ENCODE peak calls at places on chromosomes 7 and 10, in nine cellular contexts. Q is ovary, M is cardiac muscle cell, V is MCF 10A, N is cardiac fibroblast, B is fibroblast of lung, H is lower lobe of right lung, D is tibial nerve, R is brain microvascular endothelial cell. K is an unnamed sample.

GRCh38 chr7:105519353-105519752 is 2.7 kb downstream of the PUS7 start:
- DNase-seq in Q (no peak), M (no peak), V (no peak), N (no peak), B (peak; percentile 37), H (no peak), D (no peak), R (peak; percentile 6), K (no peak)

GRCh38 chr10:62818426-62819011 is 2.4 kb upstream of the EGR2 start:
- DNase-seq in Q (no peak), M (peak; percentile 65), V (no peak), N (peak; percentile 42), B (peak; percentile 38), H (peak; percentile 67), D (no peak), R (no peak), K (peak; percentile 60)

GRCh38 chr7:116173051-116174028 is 37.0 kb upstream of the TES start:
- DNase-seq in Q (no peak), M (peak; percentile 44), V (peak; percentile 65), N (peak; percentile 79), B (peak; percentile 59), H (no peak), D (no peak), R (no peak), K (no peak)

GRCh38 chr7:143435266-143435665 is 8.0 kb upstream of the TAS2R60 start:
- DNase-seq in Q (no peak), M (no peak), V (peak; percentile 74), N (no peak), B (no peak), H (no peak), D (no peak), R (no peak), K (no peak)

GRCh38 chr7:72326365-72326764 is 85.8 kb downstream of the CALN1 start:
- DNase-seq in Q (no peak), M (no peak), V (no peak), N (no peak), B (no peak), H (no peak), D (no peak), R (no peak), K (no peak)

GRCh38 chr7:158449266-158449665 is 138.4 kb downstream of the PTPRN2 start:
- DNase-seq in Q (no peak), M (no peak), V (no peak), N (no peak), B (no peak), H (no peak), D (no peak), R (no peak), K (no peak)

GRCh38 chr10:86649471-86650150 is 4.7 kb upstream of the OPN4 start:
- DNase-seq in Q (no peak), M (no peak), V (no peak), N (no peak), B (no peak), H (no peak), D (no peak), R (no peak), K (no peak)

GRCh38 chr7:72818663-72819366 is 9.2 kb downstream of the TYW1B start:
- DNase-seq in Q (no peak), M (no peak), V (no peak), N (no peak), B (no peak), H (no peak), D (no peak), R (no peak), K (peak; percentile 31)

GRCh38 chr7:43650457-43651052 is 67.6 kb downstream of the STK17A start:
- DNase-seq in Q (peak; percentile 51), M (no peak), V (no peak), N (peak; percentile 59), B (peak; percentile 86), H (no peak), D (no peak), R (peak; percentile 78), K (no peak)

GRCh38 chr10:125266541-125266940 is 106.2 kb upstream of the CTBP2 start:
- DNase-seq in Q (no peak), M (no peak), V (no peak), N (no peak), B (no peak), H (no peak), D (no peak), R (no peak), K (no peak)

GRCh38 chr7:140899883-140900282 is 24.8 kb downstream of the BRAF start:
- DNase-seq in Q (no peak), M (peak; percentile 13), V (no peak), N (no peak), B (no peak), H (no peak), D (no peak), R (no peak), K (no peak)

GRCh38 chr10:11270858-11271179 is 253.1 kb downstream of the CELF2 start:
- DNase-seq in Q (no peak), M (no peak), V (no peak), N (no peak), B (no peak), H (no peak), D (no peak), R (no peak), K (no peak)

GRCh38 chr7:568681-569035 is 49.0 kb upstream of the PDGFA start:
- DNase-seq in Q (peak; percentile 61), M (no peak), V (no peak), N (peak; percentile 82), B (no peak), H (peak; percentile 42), D (no peak), R (no peak), K (no peak)

GRCh38 chr10:59234814-59235429 is 58.5 kb downstream of the PHYHIPL start:
- DNase-seq in Q (no peak), M (peak; percentile 63), V (peak; percentile 39), N (peak; percentile 67), B (peak; percentile 45), H (no peak), D (no peak), R (peak; percentile 58), K (no peak)

GRCh38 chr10:116748041-116748440 is 5.7 kb upstream of the HSPA12A start:
- DNase-seq in Q (no peak), M (no peak), V (peak; percentile 78), N (peak; percentile 61), B (peak; percentile 72), H (no peak), D (no peak), R (peak; percentile 47), K (no peak)

GRCh38 chr7:131008840-131009651 is 275.0 kb upstream of the KLF14 start:
- DNase-seq in Q (no peak), M (no peak), V (no peak), N (no peak), B (peak; percentile 71), H (no peak), D (no peak), R (no peak), K (no peak)

GRCh38 chr7:55366461-55367138 is 1.5 kb downstream of the LANCL2 start:
- DNase-seq in Q (no peak), M (peak; percentile 43), V (peak; percentile 2), N (peak; percentile 11), B (no peak), H (no peak), D (no peak), R (no peak), K (no peak)

GRCh38 chr7:19390795-19391194 is 245.6 kb upstream of the FERD3L start:
- DNase-seq in Q (no peak), M (no peak), V (no peak), N (no peak), B (no peak), H (no peak), D (no peak), R (no peak), K (no peak)

GRCh38 chr7:122018032-122018431 is 126.0 kb downstream of the AASS start:
- DNase-seq in Q (no peak), M (no peak), V (no peak), N (no peak), B (no peak), H (no peak), D (no peak), R (no peak), K (no peak)

GRCh38 chr7:27765856-27766255 is 25.9 kb downstream of the TAX1BP1 start:
- DNase-seq in Q (no peak), M (no peak), V (no peak), N (no peak), B (peak; percentile 29), H (no peak), D (no peak), R (no peak), K (no peak)

GRCh38 chr7:27771111-27771510 is 31.1 kb downstream of the TAX1BP1 start:
- DNase-seq in Q (no peak), M (no peak), V (peak; percentile 59), N (no peak), B (peak; percentile 22), H (no peak), D (no peak), R (no peak), K (no peak)

GRCh38 chr7:27762062-27762461 is 22.1 kb downstream of the TAX1BP1 start:
- DNase-seq in Q (no peak), M (no peak), V (no peak), N (no peak), B (no peak), H (no peak), D (no peak), R (no peak), K (no peak)

GRCh38 chr7:27764109-27764508 is 24.1 kb downstream of the TAX1BP1 start:
- DNase-seq in Q (no peak), M (no peak), V (no peak), N (peak; percentile 50), B (peak; percentile 40), H (no peak), D (no peak), R (peak; percentile 7), K (no peak)

GRCh38 chr7:27767374-27767773 is 27.4 kb downstream of the TAX1BP1 start:
- DNase-seq in Q (no peak), M (no peak), V (no peak), N (peak; percentile 50), B (peak; percentile 64), H (no peak), D (no peak), R (peak; percentile 29), K (no peak)
- TF ChIP-seq CTCF in Q (no peak), M (no peak), V (no peak), N (no peak), B (no peak), H (no peak), D (no peak), R (no peak), K (no peak)

GRCh38 chr10:48213047-48213446 is 61.4 kb downstream of the FRMPD2 start:
- DNase-seq in Q (no peak), M (no peak), V (no peak), N (no peak), B (no peak), H (no peak), D (no peak), R (no peak), K (no peak)
- TF ChIP-seq CTCF in Q (no peak), M (no peak), V (no peak), N (no peak), B (no peak), H (no peak), D (no peak), R (no peak), K (no peak)

GRCh38 chr10:99798031-99798430 is 15.6 kb downstream of the ABCC2 start:
- DNase-seq in Q (no peak), M (no peak), V (no peak), N (no peak), B (no peak), H (no peak), D (no peak), R (no peak), K (no peak)
- TF ChIP-seq CTCF in Q (no peak), M (no peak), V (no peak), N (no peak), B (no peak), H (no peak), D (no peak), R (no peak), K (no peak)

GRCh38 chr10:99506416-99506815 is 26.3 kb upstream of the NKX2-3 start:
- DNase-seq in Q (no peak), M (no peak), V (no peak), N (no peak), B (no peak), H (no peak), D (no peak), R (no peak), K (no peak)
- TF ChIP-seq CTCF in Q (no peak), M (no peak), V (no peak), N (no peak), B (no peak), H (no peak), D (no peak), R (no peak), K (no peak)